ENCODE peak calls at places on chromosomes 3 and 15, in five cellular contexts. O, Z, I, C and U are unnamed samples.
A peak's percentile ranks its signal among the peaks of the same experiment; 100 is the strongest.

GRCh38 chr3:183807329-183807728 is 18.0 kb downstream of the MAP6D1 start:
- DNase-seq in O (no peak), Z (no peak), I (no peak), C (no peak), U (no peak)

GRCh38 chr3:129793947-129794318 is 99.6 kb downstream of the TMCC1 start:
- DNase-seq in O (peak; percentile 38), Z (no peak), I (no peak), C (peak; percentile 51), U (no peak)

GRCh38 chr15:59273266-59273665 is 66.6 kb downstream of the LDHAL6B start:
- DNase-seq in O (no peak), Z (no peak), I (no peak), C (no peak), U (no peak)

GRCh38 chr3:176430244-176430893 is 766.9 kb downstream of the TBL1XR1 start:
- DNase-seq in O (no peak), Z (no peak), I (no peak), C (no peak), U (peak; percentile 49)

GRCh38 chr3:178971614-178972013 is 100.0 kb downstream of the ZMAT3 start:
- DNase-seq in O (no peak), Z (no peak), I (peak; percentile 4), C (no peak), U (peak; percentile 66)

GRCh38 chr3:101039285-101039684 is 46.1 kb upstream of the ABI3BP start:
- DNase-seq in O (no peak), Z (no peak), I (no peak), C (no peak), U (no peak)

GRCh38 chr15:41660235-41661077 is at the start of gene MGA:
- DNase-seq in O (peak; percentile 95), Z (peak; percentile 94), I (peak; percentile 25), C (peak; percentile 97), U (peak; percentile 84)

GRCh38 chr3:137163241-137163916 is 205.6 kb downstream of the IL20RB start:
- DNase-seq in O (peak; percentile 39), Z (no peak), I (no peak), C (peak; percentile 64), U (no peak)

GRCh38 chr3:46895204-46895660 is 17.7 kb downstream of the PTH1R start:
- DNase-seq in O (no peak), Z (peak; percentile 74), I (peak; percentile 21), C (peak; percentile 94), U (no peak)

GRCh38 chr3:185734725-185735096 is 90.1 kb downstream of the IGF2BP2 start:
- DNase-seq in O (no peak), Z (no peak), I (no peak), C (no peak), U (no peak)

GRCh38 chr3:123317716-123318115 is 116.0 kb downstream of the SEC22A start:
- DNase-seq in O (no peak), Z (no peak), I (no peak), C (no peak), U (no peak)

GRCh38 chr3:128864351-128864811 is 15.0 kb upstream of the ACAD9 start:
- DNase-seq in O (no peak), Z (no peak), I (no peak), C (peak; percentile 55), U (no peak)

GRCh38 chr3:112199622-112200316 is 66.7 kb upstream of the GCSAM start:
- DNase-seq in O (no peak), Z (no peak), I (peak; percentile 4), C (no peak), U (peak; percentile 79)

GRCh38 chr3:43223670-43224364 is 62.5 kb upstream of the SNRK start:
- DNase-seq in O (no peak), Z (no peak), I (no peak), C (no peak), U (no peak)

GRCh38 chr15:94701281-94701985 is 470.1 kb downstream of the MCTP2 start:
- DNase-seq in O (no peak), Z (no peak), I (no peak), C (no peak), U (no peak)

GRCh38 chr15:65400760-65401606 is 21.8 kb downstream of the IGDCC4 start:
- DNase-seq in O (peak; percentile 94), Z (peak; percentile 58), I (no peak), C (peak; percentile 84), U (peak; percentile 60)

GRCh38 chr3:194871143-194871863 is 185.6 kb downstream of the FAM43A start:
- DNase-seq in O (peak; percentile 46), Z (peak; percentile 88), I (peak; percentile 78), C (peak; percentile 81), U (peak; percentile 94)

GRCh38 chr3:104279617-104280016 is 1087.1 kb upstream of the ALCAM start:
- DNase-seq in O (no peak), Z (no peak), I (peak; percentile 59), C (no peak), U (no peak)

GRCh38 chr3:13620776-13621365 is 71.9 kb downstream of the FBLN2 start:
- DNase-seq in O (no peak), Z (no peak), I (no peak), C (peak; percentile 11), U (no peak)

GRCh38 chr15:101482526-101483371 is 6.8 kb downstream of the PCSK6 start:
- DNase-seq in O (no peak), Z (peak; percentile 45), I (no peak), C (peak; percentile 71), U (peak; percentile 41)

GRCh38 chr3:113898892-113899291 is 48.9 kb upstream of the ZDHHC23 start:
- DNase-seq in O (no peak), Z (no peak), I (no peak), C (no peak), U (no peak)

GRCh38 chr3:184597783-184598182 is 36.2 kb downstream of the EPHB3 start:
- DNase-seq in O (no peak), Z (no peak), I (no peak), C (peak; percentile 67), U (no peak)

GRCh38 chr15:51841401-51842040 is 12.1 kb downstream of the TMOD3 start:
- DNase-seq in O (no peak), Z (no peak), I (no peak), C (peak; percentile 60), U (no peak)
- H3K4me1 ChIP-seq in O (peaks cover 13% of the 10 kb centered on the region), Z (peaks cover 60% of the 10 kb centered on the region), I (peaks cover 82% of the 10 kb centered on the region), C (peaks cover 25% of the 10 kb centered on the region), U (peaks cover 58% of the 10 kb centered on the region)

GRCh38 chr3:117873236-117873635 is 1161.4 kb downstream of the IGSF11 start:
- DNase-seq in O (no peak), Z (peak; percentile 10), I (no peak), C (peak; percentile 74), U (no peak)
- H3K4me1 ChIP-seq in O (no peaks in the 10 kb centered on the region), Z (no peaks in the 10 kb centered on the region), I (no peaks in the 10 kb centered on the region), C (no peaks in the 10 kb centered on the region), U (no peaks in the 10 kb centered on the region)

DNA sequence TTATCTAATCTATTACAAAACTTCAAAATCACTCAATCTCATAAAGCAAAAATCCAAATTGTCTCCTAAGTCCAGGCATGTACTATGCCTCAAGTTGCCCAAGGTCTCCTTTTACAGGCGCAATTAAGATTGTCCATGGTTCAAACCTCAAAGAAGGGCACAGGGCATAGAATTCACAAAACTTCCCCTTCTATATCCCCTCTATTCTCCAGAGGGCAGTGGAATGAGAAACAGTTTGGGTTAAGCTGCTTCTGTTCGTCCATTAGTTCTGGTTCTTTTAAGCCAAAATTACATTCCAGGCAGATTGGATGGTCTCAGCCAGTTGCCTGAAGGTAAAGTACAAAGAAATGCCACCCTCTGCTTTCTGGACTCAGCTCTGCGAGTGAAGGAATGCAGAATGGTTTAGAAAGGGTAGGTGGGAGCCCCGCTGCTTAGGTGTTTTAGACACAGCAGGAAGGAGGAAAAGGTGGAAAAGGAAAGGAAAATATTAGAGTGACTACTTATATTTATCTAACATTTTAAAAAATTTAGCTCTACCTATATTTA is 200.8 kb downstream of the GREM1 start:
- DNase-seq in O (no peak), Z (no peak), I (no peak), C (no peak), U (no peak)
- H3K4me1 ChIP-seq in O (peaks cover 4% of the 10 kb centered on the region), Z (no peaks in the 10 kb centered on the region), I (no peaks in the 10 kb centered on the region), C (no peaks in the 10 kb centered on the region), U (no peaks in the 10 kb centered on the region)

DNA sequence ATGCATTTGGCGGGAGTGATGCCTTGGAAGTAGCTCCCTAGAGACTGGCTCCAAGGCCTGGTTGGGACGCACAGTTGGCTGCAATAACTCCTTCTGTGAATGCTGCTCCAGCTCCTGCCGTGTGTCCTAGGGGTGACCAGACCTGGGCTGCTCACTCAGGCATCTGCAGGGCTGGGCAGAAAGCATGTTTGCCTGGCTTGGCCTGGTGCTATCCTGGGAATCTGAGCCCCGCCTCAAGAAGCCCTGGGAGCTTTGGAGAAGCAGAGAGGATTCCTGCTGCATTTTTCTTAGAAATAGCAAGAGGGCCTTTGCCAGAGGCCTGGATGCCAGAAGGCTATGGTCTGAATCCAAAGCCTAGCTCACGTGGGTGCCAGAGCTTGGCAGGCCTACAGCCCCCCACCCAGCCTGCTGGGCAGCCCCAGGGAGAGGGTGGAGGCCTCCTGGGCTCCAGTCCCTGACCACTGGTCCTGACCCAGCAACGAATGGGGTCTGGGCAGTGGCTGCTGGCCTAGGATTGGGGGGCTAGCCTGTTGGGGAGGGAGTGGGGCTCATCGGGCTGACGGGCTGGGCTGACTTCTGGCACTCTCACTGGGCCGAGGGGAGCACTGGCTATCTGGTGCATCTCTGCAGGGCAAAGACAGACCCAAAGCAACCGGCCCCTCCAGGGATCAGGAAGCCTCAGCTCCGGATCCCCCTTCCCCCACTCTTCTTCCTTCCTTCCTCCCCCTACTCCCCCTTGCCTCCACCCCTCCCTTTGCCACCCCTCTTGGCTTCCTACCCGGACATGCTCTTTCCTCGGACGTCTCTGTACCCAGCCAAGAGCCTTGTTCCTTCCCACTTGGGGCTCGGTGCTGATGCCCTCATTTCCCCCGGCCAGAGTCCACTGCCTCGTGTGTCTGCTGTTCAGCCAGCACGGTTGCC is 10.5 kb downstream of the SEMA3F start:
- DNase-seq in O (no peak), Z (no peak), I (no peak), C (peak; percentile 83), U (peak; percentile 66)
- H3K4me1 ChIP-seq in O (peaks cover 7% of the 10 kb centered on the region), Z (peaks cover 64% of the 10 kb centered on the region), I (peaks cover 94% of the 10 kb centered on the region), C (peaks cover 33% of the 10 kb centered on the region), U (peaks cover 38% of the 10 kb centered on the region)

DNA sequence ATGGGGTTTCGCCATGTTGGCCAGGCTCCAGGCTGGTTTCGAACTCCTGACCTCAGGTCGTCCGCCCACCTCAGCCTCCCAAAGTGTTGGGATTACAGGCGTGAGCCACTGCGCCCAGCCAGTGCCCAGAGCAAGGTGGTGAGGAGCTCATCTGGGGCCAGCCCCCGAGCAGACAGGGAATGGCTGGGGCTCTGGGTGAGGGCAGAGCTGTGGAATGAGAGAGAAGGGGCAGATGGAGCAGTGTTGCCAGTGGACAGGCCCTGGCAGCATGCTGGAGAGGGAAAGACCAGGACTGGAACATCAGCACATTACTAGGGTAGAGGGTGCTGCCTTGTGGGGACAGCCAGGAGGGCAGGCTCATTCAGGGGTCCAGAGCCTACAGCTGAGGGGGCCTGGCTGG is 37.1 kb upstream of the LIMD1 start:
- DNase-seq in O (no peak), Z (no peak), I (no peak), C (no peak), U (no peak)
- H3K4me1 ChIP-seq in O (peaks cover 2% of the 10 kb centered on the region), Z (peaks cover 25% of the 10 kb centered on the region), I (peaks cover 23% of the 10 kb centered on the region), C (peaks cover 24% of the 10 kb centered on the region), U (peaks cover 36% of the 10 kb centered on the region)

DNA sequence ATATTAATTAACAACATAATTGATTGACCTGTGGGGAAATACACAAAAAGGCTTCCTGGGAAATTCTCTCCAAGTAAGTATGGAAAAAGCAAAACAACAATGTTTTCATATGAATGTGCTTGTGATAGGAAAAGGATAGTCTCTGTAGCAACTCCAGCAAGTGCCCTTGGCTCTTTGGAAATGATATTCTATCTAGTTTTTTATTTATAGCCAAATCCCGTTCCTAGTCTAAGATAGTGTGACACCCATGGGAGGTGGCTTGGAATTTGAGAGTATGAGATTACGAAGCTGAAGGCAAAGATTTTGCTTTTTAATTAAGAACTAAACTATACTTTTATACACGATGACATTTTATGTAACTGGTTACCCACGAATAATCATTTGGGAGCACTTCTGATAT is 119.9 kb downstream of the PDZRN3 start:
- DNase-seq in O (no peak), Z (no peak), I (no peak), C (no peak), U (no peak)
- H3K4me1 ChIP-seq in O (no peaks in the 10 kb centered on the region), Z (peaks cover 26% of the 10 kb centered on the region), I (no peaks in the 10 kb centered on the region), C (peaks cover 3% of the 10 kb centered on the region), U (no peaks in the 10 kb centered on the region)